ENCODE peak calls at places on chromosome 22, in five cellular contexts. A, G, K, L and E are unnamed samples.

GRCh38 chr22:40265783-40266182 is 80.5 kb upstream of the ADSL start:
- DNase-seq in A (no peak), G (no peak), K (no peak), L (no peak), E (no peak)

GRCh38 chr22:22787805-22788459 is 99.7 kb upstream of the IGLL5 start:
- DNase-seq in A (peak; percentile 66), G (peak; percentile 51), K (no peak), L (peak; percentile 68), E (peak; percentile 22)

GRCh38 chr22:37870273-37870672 is 21.1 kb downstream of the EIF3L start:
- DNase-seq in A (no peak), G (no peak), K (no peak), L (no peak), E (no peak)

GRCh38 chr22:46465348-46465725 is 72.1 kb downstream of the CELSR1 start:
- DNase-seq in A (no peak), G (no peak), K (no peak), L (no peak), E (no peak)

GRCh38 chr22:19843857-19844422 is 10.7 kb downstream of the GNB1L start:
- DNase-seq in A (no peak), G (no peak), K (no peak), L (no peak), E (no peak)

GRCh38 chr22:19756288-19757128 is 4.1 kb upstream of the TBX1 start:
- DNase-seq in A (peak; percentile 66), G (no peak), K (no peak), L (no peak), E (no peak)

GRCh38 chr22:21951931-21952465 is 650 bp downstream of the PPM1F start:
- DNase-seq in A (no peak), G (no peak), K (no peak), L (peak; percentile 59), E (no peak)

GRCh38 chr22:42925598-42925997 is 68.5 kb upstream of the ARFGAP3 start:
- DNase-seq in A (no peak), G (no peak), K (no peak), L (no peak), E (no peak)

GRCh38 chr22:46531776-46532175 is 5.6 kb downstream of the CELSR1 start:
- DNase-seq in A (no peak), G (no peak), K (peak; percentile 13), L (no peak), E (no peak)

GRCh38 chr22:42269407-42270177 is 861 bp downstream of the TCF20 start:
- DNase-seq in A (peak; percentile 61), G (no peak), K (peak; percentile 29), L (peak; percentile 15), E (no peak)

GRCh38 chr22:30221121-30221992 is 25.2 kb downstream of the LIF start:
- DNase-seq in A (peak; percentile 45), G (no peak), K (no peak), L (no peak), E (no peak)

GRCh38 chr22:36755316-36755715 is 20.6 kb downstream of the IFT27 start:
- DNase-seq in A (no peak), G (no peak), K (no peak), L (no peak), E (no peak)

GRCh38 chr22:45903355-45904149 is 73.4 kb downstream of the WNT7B start:
- DNase-seq in A (no peak), G (no peak), K (peak; percentile 53), L (peak; percentile 76), E (no peak)

GRCh38 chr22:46075764-46076531 is 74.4 kb upstream of the PPARA start:
- DNase-seq in A (no peak), G (no peak), K (no peak), L (no peak), E (no peak)

GRCh38 chr22:17896552-17896951 is 122.3 kb upstream of the BID start:
- DNase-seq in A (no peak), G (no peak), K (no peak), L (peak; percentile 27), E (no peak)

GRCh38 chr22:39997939-39998726 is 3.4 kb downstream of the FAM83F start:
- DNase-seq in A (no peak), G (no peak), K (peak; percentile 34), L (peak; percentile 48), E (peak; percentile 57)

GRCh38 chr22:40240671-40241070 is 62.9 kb downstream of the TNRC6B start:
- DNase-seq in A (no peak), G (no peak), K (no peak), L (no peak), E (no peak)

GRCh38 chr22:40203568-40203967 is 25.8 kb downstream of the TNRC6B start:
- DNase-seq in A (peak; percentile 28), G (no peak), K (no peak), L (no peak), E (no peak)

GRCh38 chr22:49402169-49402568 is 425.5 kb downstream of the BRD1 start:
- DNase-seq in A (no peak), G (no peak), K (no peak), L (no peak), E (no peak)

GRCh38 chr22:29167032-29167911 is 38.4 kb upstream of the EMID1 start:
- DNase-seq in A (no peak), G (no peak), K (peak; percentile 93), L (no peak), E (no peak)

GRCh38 chr22:43205748-43206514 is 19.0 kb upstream of the TTLL12 start:
- DNase-seq in A (no peak), G (no peak), K (no peak), L (no peak), E (no peak)

GRCh38 chr22:31332886-31333285 is 13.3 kb downstream of the PATZ1 start:
- DNase-seq in A (no peak), G (no peak), K (no peak), L (no peak), E (no peak)

GRCh38 chr22:48679656-48680555 is 1147.8 kb downstream of the BRD1 start:
- DNase-seq in A (no peak), G (no peak), K (no peak), L (no peak), E (no peak)

GRCh38 chr22:29733362-29734322 is 13.8 kb downstream of the CABP7 start:
- DNase-seq in A (no peak), G (no peak), K (peak; percentile 9), L (no peak), E (no peak)

GRCh38 chr22:37303821-37304274 is 21.5 kb downstream of the CYTH4 start:
- DNase-seq in A (no peak), G (no peak), K (peak; percentile 93), L (peak; percentile 79), E (no peak)

GRCh38 chr22:24383061-24383460 is 44.3 kb upstream of the ADORA2A start:
- DNase-seq in A (no peak), G (no peak), K (no peak), L (no peak), E (no peak)

GRCh38 chr22:21009638-21010425 is 5.1 kb upstream of the P2RX6 start:
- DNase-seq in A (no peak), G (peak; percentile 56), K (no peak), L (peak; percentile 63), E (no peak)

GRCh38 chr22:20611418-20611817 is 104.0 kb downstream of the MED15 start:
- DNase-seq in A (no peak), G (no peak), K (no peak), L (no peak), E (no peak)